ENCODE peak calls at places on chromosomes 5 and 9, in seven cellular contexts. One of them, this sample, is unnamed.
A peak's percentile ranks its signal among the peaks of the same experiment; 100 is the strongest.

GRCh38 chr9:97711223-97711626 is 14.1 kb upstream of the XPA start:
- DNase-seq in CD4-positive, alpha-beta T cell: no peak
- DNase-seq in fibroblast of mammary gland: no peak
- DNase-seq in epithelial cell of esophagus: no peak
- DNase-seq in neuronal stem cell: peak; percentile 8
- DNase-seq in HFF-Myc: no peak
- DNase-seq in naive thymus-derived CD8-positive, alpha-beta T cell: peak; percentile 12
- DNase-seq in this sample: no peak

GRCh38 chr9:107176701-107177100 is 106.4 kb upstream of the RAD23B start:
- DNase-seq in fibroblast of mammary gland: peak; percentile 86
- DNase-seq in naive thymus-derived CD8-positive, alpha-beta T cell: no peak
- DNase-seq in neuronal stem cell: no peak
- DNase-seq in epithelial cell of esophagus: peak; percentile 39
- DNase-seq in CD4-positive, alpha-beta T cell: no peak
- DNase-seq in HFF-Myc: no peak
- DNase-seq in this sample: peak; percentile 60

GRCh38 chr5:172451771-172452197 is 2.5 kb downstream of the SH3PXD2B start:
- DNase-seq in neuronal stem cell: no peak
- DNase-seq in CD4-positive, alpha-beta T cell: no peak
- DNase-seq in fibroblast of mammary gland: peak; percentile 98
- DNase-seq in naive thymus-derived CD8-positive, alpha-beta T cell: no peak
- DNase-seq in HFF-Myc: no peak
- DNase-seq in epithelial cell of esophagus: peak; percentile 94
- DNase-seq in this sample: peak; percentile 83

GRCh38 chr5:111301264-111301663 is 77.1 kb downstream of the CAMK4 start:
- DNase-seq in CD4-positive, alpha-beta T cell: no peak
- DNase-seq in fibroblast of mammary gland: no peak
- DNase-seq in neuronal stem cell: no peak
- DNase-seq in naive thymus-derived CD8-positive, alpha-beta T cell: no peak
- DNase-seq in epithelial cell of esophagus: no peak
- DNase-seq in HFF-Myc: no peak
- DNase-seq in this sample: no peak

GRCh38 chr9:87119328-87119881 is 172.1 kb upstream of the GAS1 start:
- DNase-seq in CD4-positive, alpha-beta T cell: no peak
- DNase-seq in HFF-Myc: peak; percentile 76
- DNase-seq in fibroblast of mammary gland: peak; percentile 90
- DNase-seq in neuronal stem cell: no peak
- DNase-seq in naive thymus-derived CD8-positive, alpha-beta T cell: no peak
- DNase-seq in epithelial cell of esophagus: peak; percentile 47
- DNase-seq in this sample: peak; percentile 97

GRCh38 chr9:119961774-119962408 is 592.7 kb upstream of the BRINP1 start:
- DNase-seq in neuronal stem cell: peak; percentile 29
- DNase-seq in CD4-positive, alpha-beta T cell: no peak
- DNase-seq in fibroblast of mammary gland: peak; percentile 45
- DNase-seq in naive thymus-derived CD8-positive, alpha-beta T cell: no peak
- DNase-seq in epithelial cell of esophagus: peak; percentile 31
- DNase-seq in HFF-Myc: no peak
- DNase-seq in this sample: peak; percentile 45

GRCh38 chr9:96186601-96187011 is 115.4 kb downstream of the HSD17B3 start:
- DNase-seq in HFF-Myc: no peak
- DNase-seq in neuronal stem cell: peak; percentile 61
- DNase-seq in naive thymus-derived CD8-positive, alpha-beta T cell: no peak
- DNase-seq in epithelial cell of esophagus: peak; percentile 65
- DNase-seq in fibroblast of mammary gland: no peak
- DNase-seq in CD4-positive, alpha-beta T cell: no peak
- DNase-seq in this sample: no peak

GRCh38 chr9:93658184-93658925 is 82.0 kb downstream of the PHF2 start:
- DNase-seq in naive thymus-derived CD8-positive, alpha-beta T cell: no peak
- DNase-seq in fibroblast of mammary gland: no peak
- DNase-seq in HFF-Myc: no peak
- DNase-seq in epithelial cell of esophagus: no peak
- DNase-seq in CD4-positive, alpha-beta T cell: peak; percentile 3
- DNase-seq in neuronal stem cell: no peak
- DNase-seq in this sample: no peak

GRCh38 chr9:589723-590122 is 251.8 kb upstream of the DMRT1 start:
- DNase-seq in HFF-Myc: no peak
- DNase-seq in fibroblast of mammary gland: peak; percentile 8
- DNase-seq in epithelial cell of esophagus: peak; percentile 66
- DNase-seq in neuronal stem cell: no peak
- DNase-seq in naive thymus-derived CD8-positive, alpha-beta T cell: no peak
- DNase-seq in CD4-positive, alpha-beta T cell: no peak
- DNase-seq in this sample: peak; percentile 56

GRCh38 chr5:161757223-161757622 is 71.7 kb downstream of the GABRA6 start:
- DNase-seq in neuronal stem cell: no peak
- DNase-seq in HFF-Myc: no peak
- DNase-seq in fibroblast of mammary gland: no peak
- DNase-seq in naive thymus-derived CD8-positive, alpha-beta T cell: no peak
- DNase-seq in epithelial cell of esophagus: no peak
- DNase-seq in CD4-positive, alpha-beta T cell: no peak
- DNase-seq in this sample: no peak

GRCh38 chr5:39178856-39179255 is 40.5 kb downstream of the FYB1 start:
- DNase-seq in naive thymus-derived CD8-positive, alpha-beta T cell: peak; percentile 60
- DNase-seq in neuronal stem cell: no peak
- DNase-seq in HFF-Myc: no peak
- DNase-seq in epithelial cell of esophagus: no peak
- DNase-seq in fibroblast of mammary gland: no peak
- DNase-seq in CD4-positive, alpha-beta T cell: peak; percentile 52
- DNase-seq in this sample: no peak

GRCh38 chr5:88374391-88374790 is 105.7 kb upstream of the TMEM161B start:
- DNase-seq in HFF-Myc: no peak
- DNase-seq in epithelial cell of esophagus: no peak
- DNase-seq in CD4-positive, alpha-beta T cell: no peak
- DNase-seq in fibroblast of mammary gland: no peak
- DNase-seq in naive thymus-derived CD8-positive, alpha-beta T cell: no peak
- DNase-seq in neuronal stem cell: no peak
- DNase-seq in this sample: no peak

GRCh38 chr9:108618906-108619550 is 236.8 kb downstream of the ACTL7B start:
- DNase-seq in fibroblast of mammary gland: peak; percentile 36
- DNase-seq in epithelial cell of esophagus: no peak
- DNase-seq in HFF-Myc: no peak
- DNase-seq in naive thymus-derived CD8-positive, alpha-beta T cell: no peak
- DNase-seq in neuronal stem cell: no peak
- DNase-seq in CD4-positive, alpha-beta T cell: no peak
- DNase-seq in this sample: peak; percentile 71

GRCh38 chr5:10317825-10318682 is 10.4 kb upstream of the CMBL start:
- DNase-seq in naive thymus-derived CD8-positive, alpha-beta T cell: no peak
- DNase-seq in HFF-Myc: peak; percentile 76
- DNase-seq in fibroblast of mammary gland: peak; percentile 64
- DNase-seq in CD4-positive, alpha-beta T cell: no peak
- DNase-seq in epithelial cell of esophagus: no peak
- DNase-seq in neuronal stem cell: no peak
- DNase-seq in this sample: peak; percentile 52

GRCh38 chr9:19028835-19029451 is 4.1 kb downstream of the SAXO1 start:
- DNase-seq in naive thymus-derived CD8-positive, alpha-beta T cell: no peak
- DNase-seq in epithelial cell of esophagus: peak; percentile 69
- DNase-seq in CD4-positive, alpha-beta T cell: no peak
- DNase-seq in neuronal stem cell: peak; percentile 64
- DNase-seq in fibroblast of mammary gland: peak; percentile 77
- DNase-seq in HFF-Myc: peak; percentile 49
- DNase-seq in this sample: peak; percentile 73

GRCh38 chr5:61298580-61298979 is 33.5 kb upstream of the ZSWIM6 start:
- DNase-seq in HFF-Myc: no peak
- DNase-seq in naive thymus-derived CD8-positive, alpha-beta T cell: no peak
- DNase-seq in neuronal stem cell: no peak
- DNase-seq in fibroblast of mammary gland: no peak
- DNase-seq in epithelial cell of esophagus: peak; percentile 92
- DNase-seq in CD4-positive, alpha-beta T cell: no peak
- DNase-seq in this sample: no peak

GRCh38 chr5:133129192-133129748 is 77.5 kb downstream of the HSPA4 start:
- DNase-seq in CD4-positive, alpha-beta T cell: no peak
- DNase-seq in naive thymus-derived CD8-positive, alpha-beta T cell: no peak
- DNase-seq in epithelial cell of esophagus: no peak
- DNase-seq in HFF-Myc: no peak
- DNase-seq in neuronal stem cell: no peak
- DNase-seq in fibroblast of mammary gland: no peak
- DNase-seq in this sample: no peak

GRCh38 chr9:133934512-133935221 is 57.5 kb downstream of the VAV2 start:
- DNase-seq in fibroblast of mammary gland: peak; percentile 54
- DNase-seq in HFF-Myc: no peak
- DNase-seq in neuronal stem cell: no peak
- DNase-seq in naive thymus-derived CD8-positive, alpha-beta T cell: no peak
- DNase-seq in epithelial cell of esophagus: no peak
- DNase-seq in CD4-positive, alpha-beta T cell: no peak
- DNase-seq in this sample: no peak

GRCh38 chr5:81019748-81020147 is 59.6 kb downstream of the RASGRF2 start:
- DNase-seq in CD4-positive, alpha-beta T cell: no peak
- DNase-seq in neuronal stem cell: no peak
- DNase-seq in HFF-Myc: no peak
- DNase-seq in epithelial cell of esophagus: no peak
- DNase-seq in naive thymus-derived CD8-positive, alpha-beta T cell: no peak
- DNase-seq in fibroblast of mammary gland: no peak
- DNase-seq in this sample: no peak

GRCh38 chr9:36189978-36190377 is 743 bp upstream of the CLTA start:
- DNase-seq in naive thymus-derived CD8-positive, alpha-beta T cell: no peak
- DNase-seq in fibroblast of mammary gland: no peak
- DNase-seq in HFF-Myc: no peak
- DNase-seq in neuronal stem cell: no peak
- DNase-seq in epithelial cell of esophagus: no peak
- DNase-seq in CD4-positive, alpha-beta T cell: no peak
- DNase-seq in this sample: no peak

GRCh38 chr9:99478469-99479027 is 256.5 kb downstream of the SEC61B start:
- DNase-seq in naive thymus-derived CD8-positive, alpha-beta T cell: no peak
- DNase-seq in HFF-Myc: no peak
- DNase-seq in epithelial cell of esophagus: no peak
- DNase-seq in neuronal stem cell: no peak
- DNase-seq in CD4-positive, alpha-beta T cell: no peak
- DNase-seq in fibroblast of mammary gland: no peak
- DNase-seq in this sample: no peak

GRCh38 chr9:107462691-107463090 is 26.9 kb downstream of the KLF4 start:
- DNase-seq in HFF-Myc: peak; percentile 51
- DNase-seq in CD4-positive, alpha-beta T cell: no peak
- DNase-seq in fibroblast of mammary gland: peak; percentile 56
- DNase-seq in naive thymus-derived CD8-positive, alpha-beta T cell: no peak
- DNase-seq in epithelial cell of esophagus: no peak
- DNase-seq in neuronal stem cell: no peak
- DNase-seq in this sample: peak; percentile 61

GRCh38 chr9:113617550-113617949 is 154.0 kb downstream of the RGS3 start:
- DNase-seq in naive thymus-derived CD8-positive, alpha-beta T cell: no peak
- DNase-seq in neuronal stem cell: no peak
- DNase-seq in fibroblast of mammary gland: no peak
- DNase-seq in HFF-Myc: no peak
- DNase-seq in epithelial cell of esophagus: no peak
- DNase-seq in CD4-positive, alpha-beta T cell: no peak
- DNase-seq in this sample: peak; percentile 70

GRCh38 chr9:82201186-82201585 is 212.6 kb downstream of the SPATA31D1 start:
- DNase-seq in epithelial cell of esophagus: no peak
- DNase-seq in neuronal stem cell: no peak
- DNase-seq in CD4-positive, alpha-beta T cell: no peak
- DNase-seq in naive thymus-derived CD8-positive, alpha-beta T cell: no peak
- DNase-seq in HFF-Myc: no peak
- DNase-seq in fibroblast of mammary gland: no peak
- DNase-seq in this sample: no peak

GRCh38 chr9:104682642-104683041 is 11.7 kb upstream of the OR13D1 start:
- DNase-seq in naive thymus-derived CD8-positive, alpha-beta T cell: no peak
- DNase-seq in neuronal stem cell: peak; percentile 38
- DNase-seq in fibroblast of mammary gland: peak; percentile 70
- DNase-seq in HFF-Myc: peak; percentile 19
- DNase-seq in CD4-positive, alpha-beta T cell: no peak
- DNase-seq in epithelial cell of esophagus: peak; percentile 69
- DNase-seq in this sample: peak; percentile 60

GRCh38 chr5:91840412-91840811 is 457.3 kb upstream of the ARRDC3 start:
- DNase-seq in HFF-Myc: no peak
- DNase-seq in neuronal stem cell: peak; percentile 36
- DNase-seq in naive thymus-derived CD8-positive, alpha-beta T cell: no peak
- DNase-seq in epithelial cell of esophagus: no peak
- DNase-seq in CD4-positive, alpha-beta T cell: no peak
- DNase-seq in fibroblast of mammary gland: no peak
- DNase-seq in this sample: no peak

GRCh38 chr5:11903121-11903613 is 1.1 kb downstream of the CTNND2 start:
- DNase-seq in naive thymus-derived CD8-positive, alpha-beta T cell: no peak
- DNase-seq in neuronal stem cell: peak; percentile 32
- DNase-seq in fibroblast of mammary gland: no peak
- DNase-seq in CD4-positive, alpha-beta T cell: no peak
- DNase-seq in epithelial cell of esophagus: peak; percentile 2
- DNase-seq in HFF-Myc: no peak
- DNase-seq in this sample: no peak

GRCh38 chr9:37706290-37706689 is 47.3 kb upstream of the TRMT10B start:
- DNase-seq in fibroblast of mammary gland: no peak
- DNase-seq in HFF-Myc: no peak
- DNase-seq in epithelial cell of esophagus: peak; percentile 34
- DNase-seq in naive thymus-derived CD8-positive, alpha-beta T cell: no peak
- DNase-seq in neuronal stem cell: no peak
- DNase-seq in CD4-positive, alpha-beta T cell: no peak
- DNase-seq in this sample: no peak

GRCh38 chr5:108739906-108740305 is 7.8 kb upstream of the FER start:
- DNase-seq in naive thymus-derived CD8-positive, alpha-beta T cell: no peak
- DNase-seq in epithelial cell of esophagus: no peak
- DNase-seq in CD4-positive, alpha-beta T cell: no peak
- DNase-seq in neuronal stem cell: no peak
- DNase-seq in HFF-Myc: no peak
- DNase-seq in fibroblast of mammary gland: no peak
- DNase-seq in this sample: no peak

GRCh38 chr9:133641861-133642595 is 5.9 kb downstream of the DBH start:
- DNase-seq in fibroblast of mammary gland: no peak
- DNase-seq in CD4-positive, alpha-beta T cell: no peak
- DNase-seq in epithelial cell of esophagus: no peak
- DNase-seq in neuronal stem cell: no peak
- DNase-seq in HFF-Myc: no peak
- DNase-seq in naive thymus-derived CD8-positive, alpha-beta T cell: no peak
- DNase-seq in this sample: no peak

GRCh38 chr9:133989554-133990365 is 2.4 kb downstream of the VAV2 start:
- DNase-seq in fibroblast of mammary gland: no peak
- DNase-seq in CD4-positive, alpha-beta T cell: no peak
- DNase-seq in naive thymus-derived CD8-positive, alpha-beta T cell: no peak
- DNase-seq in neuronal stem cell: no peak
- DNase-seq in epithelial cell of esophagus: no peak
- DNase-seq in HFF-Myc: no peak
- DNase-seq in this sample: no peak